ENCODE peak calls at places on chromosomes 16 and 17, in seven cellular contexts. One of them, this sample, is unnamed.
A peak's percentile ranks its signal among the peaks of the same experiment; 100 is the strongest.

GRCh38 chr16:69112285-69113129 is 7.1 kb downstream of the HAS3 start:
- DNase-seq in kidney epithelial cell: no peak
- DNase-seq in CD8-positive, alpha-beta T cell: peak; percentile 50
- DNase-seq in effector memory CD4-positive, alpha-beta T cell: no peak
- DNase-seq in PC-9: no peak
- DNase-seq in body of pancreas: peak; percentile 77
- DNase-seq in lower lobe of right lung: peak; percentile 75
- DNase-seq in this sample: peak; percentile 61

GRCh38 chr16:25395528-25395927 is 137.9 kb upstream of the ZKSCAN2 start:
- DNase-seq in kidney epithelial cell: no peak
- DNase-seq in CD8-positive, alpha-beta T cell: no peak
- DNase-seq in effector memory CD4-positive, alpha-beta T cell: no peak
- DNase-seq in PC-9: no peak
- DNase-seq in body of pancreas: no peak
- DNase-seq in lower lobe of right lung: no peak
- DNase-seq in this sample: no peak

GRCh38 chr16:76899767-76900166 is 291.2 kb upstream of the MON1B start:
- DNase-seq in kidney epithelial cell: no peak
- DNase-seq in CD8-positive, alpha-beta T cell: no peak
- DNase-seq in effector memory CD4-positive, alpha-beta T cell: no peak
- DNase-seq in PC-9: no peak
- DNase-seq in body of pancreas: no peak
- DNase-seq in lower lobe of right lung: no peak
- DNase-seq in this sample: no peak

GRCh38 chr16:80580109-80580832 is 39.5 kb downstream of the DYNLRB2 start:
- DNase-seq in kidney epithelial cell: peak; percentile 65
- DNase-seq in CD8-positive, alpha-beta T cell: peak; percentile 45
- DNase-seq in effector memory CD4-positive, alpha-beta T cell: peak; percentile 39
- DNase-seq in PC-9: no peak
- DNase-seq in body of pancreas: no peak
- DNase-seq in lower lobe of right lung: no peak
- DNase-seq in this sample: peak; percentile 96

GRCh38 chr17:45324336-45324735 is 7.5 kb upstream of the MAP3K14 start:
- DNase-seq in kidney epithelial cell: no peak
- DNase-seq in CD8-positive, alpha-beta T cell: no peak
- DNase-seq in effector memory CD4-positive, alpha-beta T cell: no peak
- DNase-seq in PC-9: no peak
- DNase-seq in body of pancreas: no peak
- DNase-seq in lower lobe of right lung: peak; percentile 2
- DNase-seq in this sample: no peak

GRCh38 chr17:45653616-45654015 is 130.5 kb upstream of the CRHR1 start:
- DNase-seq in kidney epithelial cell: no peak
- DNase-seq in CD8-positive, alpha-beta T cell: no peak
- DNase-seq in effector memory CD4-positive, alpha-beta T cell: no peak
- DNase-seq in PC-9: no peak
- DNase-seq in body of pancreas: no peak
- DNase-seq in lower lobe of right lung: no peak
- DNase-seq in this sample: no peak

GRCh38 chr16:1497014-1497598 is 3.9 kb downstream of the TELO2 start:
- DNase-seq in kidney epithelial cell: no peak
- DNase-seq in CD8-positive, alpha-beta T cell: no peak
- DNase-seq in effector memory CD4-positive, alpha-beta T cell: no peak
- DNase-seq in PC-9: no peak
- DNase-seq in body of pancreas: no peak
- DNase-seq in lower lobe of right lung: peak; percentile 36
- DNase-seq in this sample: no peak

GRCh38 chr17:57939797-57940196 is 15.4 kb downstream of the CUEDC1 start:
- DNase-seq in kidney epithelial cell: no peak
- DNase-seq in CD8-positive, alpha-beta T cell: no peak
- DNase-seq in effector memory CD4-positive, alpha-beta T cell: no peak
- DNase-seq in PC-9: no peak
- DNase-seq in body of pancreas: no peak
- DNase-seq in lower lobe of right lung: peak; percentile 77
- DNase-seq in this sample: peak; percentile 91

GRCh38 chr16:76639685-76640289 is 362.6 kb downstream of the CNTNAP4 start:
- DNase-seq in kidney epithelial cell: no peak
- DNase-seq in CD8-positive, alpha-beta T cell: no peak
- DNase-seq in effector memory CD4-positive, alpha-beta T cell: no peak
- DNase-seq in PC-9: no peak
- DNase-seq in body of pancreas: peak; percentile 17
- DNase-seq in lower lobe of right lung: no peak
- DNase-seq in this sample: peak; percentile 40

GRCh38 chr16:54750249-54750648 is 180.4 kb upstream of the IRX5 start:
- DNase-seq in kidney epithelial cell: no peak
- DNase-seq in CD8-positive, alpha-beta T cell: no peak
- DNase-seq in effector memory CD4-positive, alpha-beta T cell: no peak
- DNase-seq in PC-9: no peak
- DNase-seq in body of pancreas: no peak
- DNase-seq in lower lobe of right lung: no peak
- DNase-seq in this sample: no peak

GRCh38 chr17:11363575-11363974 is 122.6 kb downstream of the SHISA6 start:
- DNase-seq in kidney epithelial cell: no peak
- DNase-seq in CD8-positive, alpha-beta T cell: no peak
- DNase-seq in effector memory CD4-positive, alpha-beta T cell: no peak
- DNase-seq in PC-9: no peak
- DNase-seq in body of pancreas: no peak
- DNase-seq in lower lobe of right lung: no peak
- DNase-seq in this sample: no peak

GRCh38 chr17:65794572-65794971 is 233.1 kb upstream of the AXIN2 start:
- DNase-seq in kidney epithelial cell: no peak
- DNase-seq in CD8-positive, alpha-beta T cell: no peak
- DNase-seq in effector memory CD4-positive, alpha-beta T cell: no peak
- DNase-seq in PC-9: no peak
- DNase-seq in body of pancreas: no peak
- DNase-seq in lower lobe of right lung: no peak
- DNase-seq in this sample: peak; percentile 31

GRCh38 chr17:8909621-8910292 is 42.3 kb upstream of the PIK3R6 start:
- DNase-seq in kidney epithelial cell: no peak
- DNase-seq in CD8-positive, alpha-beta T cell: no peak
- DNase-seq in effector memory CD4-positive, alpha-beta T cell: no peak
- DNase-seq in PC-9: no peak
- DNase-seq in body of pancreas: no peak
- DNase-seq in lower lobe of right lung: no peak
- DNase-seq in this sample: no peak

GRCh38 chr16:83609178-83609577 is 198.6 kb upstream of the HSBP1 start:
- DNase-seq in kidney epithelial cell: no peak
- DNase-seq in CD8-positive, alpha-beta T cell: no peak
- DNase-seq in effector memory CD4-positive, alpha-beta T cell: no peak
- DNase-seq in PC-9: no peak
- DNase-seq in body of pancreas: no peak
- DNase-seq in lower lobe of right lung: no peak
- DNase-seq in this sample: no peak

GRCh38 chr17:46125831-46126230 is 67.4 kb downstream of the KANSL1 start:
- DNase-seq in kidney epithelial cell: no peak
- DNase-seq in CD8-positive, alpha-beta T cell: no peak
- DNase-seq in effector memory CD4-positive, alpha-beta T cell: no peak
- DNase-seq in PC-9: no peak
- DNase-seq in body of pancreas: no peak
- DNase-seq in lower lobe of right lung: no peak
- DNase-seq in this sample: no peak

GRCh38 chr17:41539071-41539492 is 11.0 kb upstream of the KRT19 start:
- DNase-seq in kidney epithelial cell: no peak
- DNase-seq in CD8-positive, alpha-beta T cell: no peak
- DNase-seq in effector memory CD4-positive, alpha-beta T cell: no peak
- DNase-seq in PC-9: no peak
- DNase-seq in body of pancreas: no peak
- DNase-seq in lower lobe of right lung: no peak
- DNase-seq in this sample: no peak

DNA sequence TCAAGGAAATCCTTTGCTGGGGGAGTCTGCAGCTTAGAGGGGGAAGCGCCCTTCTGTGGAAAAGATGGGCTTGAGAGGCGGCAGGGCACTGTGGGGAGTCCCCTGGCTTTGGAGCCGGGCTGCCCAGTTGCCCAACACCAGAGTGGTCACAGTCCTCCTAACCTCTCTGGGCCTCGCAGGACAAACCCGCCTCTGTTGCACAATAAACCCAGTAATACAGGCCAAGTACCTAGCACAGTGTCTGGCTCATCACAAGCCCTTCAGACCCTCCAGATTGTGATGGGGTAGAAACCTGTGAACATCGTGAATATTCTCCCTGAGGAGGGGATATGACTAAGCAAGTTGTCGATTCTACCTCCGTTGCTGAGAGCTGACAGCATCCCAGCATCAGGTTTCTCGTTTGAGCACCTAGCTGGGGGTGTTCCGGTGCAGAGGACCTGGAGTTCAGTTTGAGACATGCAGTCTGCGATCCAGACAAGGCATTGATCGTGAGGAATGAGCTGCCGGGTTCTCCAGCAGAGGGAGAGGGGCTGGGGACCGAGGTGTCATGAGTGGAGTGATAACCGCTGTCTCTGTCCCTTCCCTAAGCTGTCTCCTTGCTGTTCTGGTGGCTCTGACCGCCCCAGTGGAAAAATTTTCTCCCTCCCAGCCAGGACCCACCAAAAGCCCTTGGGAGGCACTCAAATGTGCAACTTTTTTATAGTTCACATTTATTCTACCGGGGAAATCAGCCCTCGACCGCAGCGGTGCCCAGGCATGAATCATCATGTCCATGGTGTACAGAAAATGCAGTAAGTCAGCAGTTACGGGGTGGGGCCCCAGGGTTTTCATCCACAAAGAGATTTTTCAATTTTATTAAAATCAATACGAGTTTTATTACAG is 161.9 kb downstream of the WSCD1 start:
- DNase-seq in kidney epithelial cell: peak; percentile 54
- DNase-seq in CD8-positive, alpha-beta T cell: no peak
- DNase-seq in effector memory CD4-positive, alpha-beta T cell: no peak
- DNase-seq in PC-9: no peak
- DNase-seq in body of pancreas: no peak
- DNase-seq in lower lobe of right lung: no peak
- DNase-seq in this sample: no peak
- H3K4me3 ChIP-seq in kidney epithelial cell: no peak overlapping the region
- H3K4me3 ChIP-seq in CD8-positive, alpha-beta T cell: no peak overlapping the region
- H3K4me3 ChIP-seq in effector memory CD4-positive, alpha-beta T cell: no peak overlapping the region
- H3K4me3 ChIP-seq in PC-9: no peak overlapping the region
- H3K4me3 ChIP-seq in body of pancreas: no peak overlapping the region
- H3K4me3 ChIP-seq in lower lobe of right lung: no peak overlapping the region
- H3K4me3 ChIP-seq in this sample: no peak overlapping the region

GRCh38 chr17:78709688-78710290 is 72.3 kb downstream of the CYTH1 start:
- DNase-seq in kidney epithelial cell: no peak
- DNase-seq in CD8-positive, alpha-beta T cell: no peak
- DNase-seq in effector memory CD4-positive, alpha-beta T cell: no peak
- DNase-seq in PC-9: no peak
- DNase-seq in body of pancreas: no peak
- DNase-seq in lower lobe of right lung: no peak
- DNase-seq in this sample: no peak
- H3K4me3 ChIP-seq in kidney epithelial cell: no peak overlapping the region
- H3K4me3 ChIP-seq in CD8-positive, alpha-beta T cell: peak overlapping the region; percentile 0
- H3K4me3 ChIP-seq in effector memory CD4-positive, alpha-beta T cell: no peak overlapping the region
- H3K4me3 ChIP-seq in PC-9: no peak overlapping the region
- H3K4me3 ChIP-seq in body of pancreas: no peak overlapping the region
- H3K4me3 ChIP-seq in lower lobe of right lung: no peak overlapping the region
- H3K4me3 ChIP-seq in this sample: peak overlapping the region; percentile 63

GRCh38 chr16:72945611-72946010 is 102.3 kb downstream of the ZFHX3 start:
- DNase-seq in kidney epithelial cell: no peak
- DNase-seq in CD8-positive, alpha-beta T cell: no peak
- DNase-seq in effector memory CD4-positive, alpha-beta T cell: no peak
- DNase-seq in PC-9: no peak
- DNase-seq in body of pancreas: no peak
- DNase-seq in lower lobe of right lung: no peak
- DNase-seq in this sample: no peak

GRCh38 chr16:72946474-72947194 is 101.3 kb downstream of the ZFHX3 start:
- DNase-seq in kidney epithelial cell: no peak
- DNase-seq in CD8-positive, alpha-beta T cell: no peak
- DNase-seq in effector memory CD4-positive, alpha-beta T cell: no peak
- DNase-seq in PC-9: no peak
- DNase-seq in body of pancreas: peak; percentile 88
- DNase-seq in lower lobe of right lung: no peak
- DNase-seq in this sample: no peak

GRCh38 chr16:72948238-72948559 is 99.7 kb downstream of the ZFHX3 start:
- DNase-seq in kidney epithelial cell: no peak
- DNase-seq in CD8-positive, alpha-beta T cell: no peak
- DNase-seq in effector memory CD4-positive, alpha-beta T cell: no peak
- DNase-seq in PC-9: no peak
- DNase-seq in body of pancreas: no peak
- DNase-seq in lower lobe of right lung: no peak
- DNase-seq in this sample: no peak

GRCh38 chr16:72946063-72946462 is 101.9 kb downstream of the ZFHX3 start:
- DNase-seq in kidney epithelial cell: no peak
- DNase-seq in CD8-positive, alpha-beta T cell: no peak
- DNase-seq in effector memory CD4-positive, alpha-beta T cell: no peak
- DNase-seq in PC-9: no peak
- DNase-seq in body of pancreas: no peak
- DNase-seq in lower lobe of right lung: no peak
- DNase-seq in this sample: no peak

GRCh38 chr16:72947379-72948237 is 100.3 kb downstream of the ZFHX3 start:
- DNase-seq in kidney epithelial cell: no peak
- DNase-seq in CD8-positive, alpha-beta T cell: no peak
- DNase-seq in effector memory CD4-positive, alpha-beta T cell: no peak
- DNase-seq in PC-9: no peak
- DNase-seq in body of pancreas: peak; percentile 66
- DNase-seq in lower lobe of right lung: no peak
- DNase-seq in this sample: no peak
- H3K4me3 ChIP-seq in kidney epithelial cell: no peak overlapping the region
- H3K4me3 ChIP-seq in CD8-positive, alpha-beta T cell: no peak overlapping the region
- H3K4me3 ChIP-seq in effector memory CD4-positive, alpha-beta T cell: no peak overlapping the region
- H3K4me3 ChIP-seq in PC-9: no peak overlapping the region
- H3K4me3 ChIP-seq in body of pancreas: no peak overlapping the region
- H3K4me3 ChIP-seq in lower lobe of right lung: no peak overlapping the region
- H3K4me3 ChIP-seq in this sample: no peak overlapping the region

GRCh38 chr16:11737678-11738077 is 5.0 kb downstream of the TXNDC11 start:
- DNase-seq in kidney epithelial cell: no peak
- DNase-seq in CD8-positive, alpha-beta T cell: no peak
- DNase-seq in effector memory CD4-positive, alpha-beta T cell: no peak
- DNase-seq in PC-9: no peak
- DNase-seq in body of pancreas: no peak
- DNase-seq in lower lobe of right lung: no peak
- DNase-seq in this sample: no peak

GRCh38 chr16:11742536-11743307 is at the start of gene TXNDC11:
- DNase-seq in kidney epithelial cell: peak; percentile 80
- DNase-seq in CD8-positive, alpha-beta T cell: peak; percentile 100
- DNase-seq in effector memory CD4-positive, alpha-beta T cell: peak; percentile 99
- DNase-seq in PC-9: peak; percentile 89
- DNase-seq in body of pancreas: peak; percentile 100
- DNase-seq in lower lobe of right lung: peak; percentile 100
- DNase-seq in this sample: peak; percentile 100

GRCh38 chr16:11738742-11739544 is 3.7 kb downstream of the TXNDC11 start:
- DNase-seq in kidney epithelial cell: no peak
- DNase-seq in CD8-positive, alpha-beta T cell: no peak
- DNase-seq in effector memory CD4-positive, alpha-beta T cell: no peak
- DNase-seq in PC-9: no peak
- DNase-seq in body of pancreas: no peak
- DNase-seq in lower lobe of right lung: no peak
- DNase-seq in this sample: peak; percentile 79

GRCh38 chr16:11742041-11742535 is 569 bp downstream of the TXNDC11 start:
- DNase-seq in kidney epithelial cell: no peak
- DNase-seq in CD8-positive, alpha-beta T cell: peak; percentile 41
- DNase-seq in effector memory CD4-positive, alpha-beta T cell: no peak
- DNase-seq in PC-9: no peak
- DNase-seq in body of pancreas: peak; percentile 61
- DNase-seq in lower lobe of right lung: peak; percentile 76
- DNase-seq in this sample: no peak

GRCh38 chr16:11740567-11740966 is 2.1 kb downstream of the TXNDC11 start:
- DNase-seq in kidney epithelial cell: no peak
- DNase-seq in CD8-positive, alpha-beta T cell: no peak
- DNase-seq in effector memory CD4-positive, alpha-beta T cell: no peak
- DNase-seq in PC-9: no peak
- DNase-seq in body of pancreas: no peak
- DNase-seq in lower lobe of right lung: no peak
- DNase-seq in this sample: no peak
- H3K4me3 ChIP-seq in kidney epithelial cell: no peak overlapping the region
- H3K4me3 ChIP-seq in CD8-positive, alpha-beta T cell: no peak overlapping the region
- H3K4me3 ChIP-seq in effector memory CD4-positive, alpha-beta T cell: no peak overlapping the region
- H3K4me3 ChIP-seq in PC-9: peak overlapping the region; percentile 89
- H3K4me3 ChIP-seq in body of pancreas: no peak overlapping the region
- H3K4me3 ChIP-seq in lower lobe of right lung: peak overlapping the region; percentile 93
- H3K4me3 ChIP-seq in this sample: peak overlapping the region; percentile 91

GRCh38 chr16:21070564-21070963 is 80.1 kb downstream of the DNAH3 start:
- DNase-seq in kidney epithelial cell: no peak
- DNase-seq in CD8-positive, alpha-beta T cell: no peak
- DNase-seq in effector memory CD4-positive, alpha-beta T cell: no peak
- DNase-seq in PC-9: no peak
- DNase-seq in body of pancreas: no peak
- DNase-seq in lower lobe of right lung: no peak
- DNase-seq in this sample: no peak
- H3K4me3 ChIP-seq in kidney epithelial cell: no peak overlapping the region
- H3K4me3 ChIP-seq in CD8-positive, alpha-beta T cell: no peak overlapping the region
- H3K4me3 ChIP-seq in effector memory CD4-positive, alpha-beta T cell: no peak overlapping the region
- H3K4me3 ChIP-seq in PC-9: no peak overlapping the region
- H3K4me3 ChIP-seq in body of pancreas: no peak overlapping the region
- H3K4me3 ChIP-seq in lower lobe of right lung: no peak overlapping the region
- H3K4me3 ChIP-seq in this sample: no peak overlapping the region

This sample was measured in GM12865.